ENCODE peak calls at places on chromosome X, in six cellular contexts. N is HepG2, W is MM.1S, L is mesothelial cell of epicardium, X is AG04450, V is upper lobe of left lung. P is an unnamed sample.
A peak's percentile ranks its signal among the peaks of the same experiment; 100 is the strongest.

GRCh38 chrX:139882299-139882698 is 50.6 kb downstream of the ATP11C start:
- DNase-seq in N (no peak), W (no peak), L (no peak), X (no peak), V (no peak), P (no peak)

GRCh38 chrX:130801901-130802300 is 101.1 kb downstream of the ENOX2 start:
- DNase-seq in N (peak; percentile 13), W (no peak), L (no peak), X (no peak), V (no peak), P (no peak)

GRCh38 chrX:56068274-56068758 is 163.8 kb upstream of the KLF8 start:
- DNase-seq in N (no peak), W (peak; percentile 75), L (no peak), X (no peak), V (no peak), P (no peak)

GRCh38 chrX:24498181-24498580 is 33.1 kb downstream of the PDK3 start:
- DNase-seq in N (peak; percentile 1), W (peak; percentile 57), L (no peak), X (no peak), V (no peak), P (no peak)

GRCh38 chrX:17438221-17438620 is 63.2 kb downstream of the NHS start:
- DNase-seq in N (no peak), W (no peak), L (no peak), X (no peak), V (no peak), P (no peak)

GRCh38 chrX:136577562-136577961 is 45.5 kb downstream of the VGLL1 start:
- DNase-seq in N (peak; percentile 1), W (peak; percentile 75), L (peak; percentile 41), X (peak; percentile 1), V (no peak), P (no peak)

GRCh38 chrX:93977641-93978040 is 303.6 kb downstream of the FAM133A start:
- DNase-seq in N (no peak), W (no peak), L (no peak), X (no peak), V (no peak), P (no peak)

GRCh38 chrX:69262036-69262905 is 97.0 kb upstream of the PJA1 start:
- DNase-seq in N (no peak), W (no peak), L (no peak), X (no peak), V (no peak), P (no peak)

GRCh38 chrX:30995060-30995700 is 76.7 kb downstream of the FTHL17 start:
- DNase-seq in N (peak; percentile 73), W (no peak), L (no peak), X (no peak), V (no peak), P (no peak)

GRCh38 chrX:106731590-106731989 is 5.1 kb downstream of the RNF128 start:
- DNase-seq in N (no peak), W (no peak), L (no peak), X (no peak), V (no peak), P (no peak)

GRCh38 chrX:74232859-74233258 is 71.1 kb upstream of the ZCCHC13 start:
- DNase-seq in N (peak; percentile 27), W (no peak), L (no peak), X (no peak), V (no peak), P (no peak)

GRCh38 chrX:12701625-12702024 is 89.6 kb upstream of the PRPS2 start:
- DNase-seq in N (peak; percentile 37), W (peak; percentile 52), L (peak; percentile 56), X (peak; percentile 52), V (no peak), P (no peak)

GRCh38 chrX:2272337-2272736 is 228.4 kb downstream of the DHRSX start:
- DNase-seq in N (no peak), W (no peak), L (no peak), X (no peak), V (no peak), P (no peak)

GRCh38 chrX:39249999-39250398 is 448.7 kb downstream of the MID1IP1 start:
- DNase-seq in N (no peak), W (no peak), L (no peak), X (no peak), V (no peak), P (no peak)

GRCh38 chrX:63686878-63687714 is 97.9 kb downstream of the ARHGEF9 start:
- DNase-seq in N (peak; percentile 23), W (peak; percentile 52), L (no peak), X (peak; percentile 4), V (no peak), P (no peak)

GRCh38 chrX:57417827-57418226 is 131.3 kb downstream of the FAAH2 start:
- DNase-seq in N (no peak), W (peak; percentile 8), L (no peak), X (no peak), V (no peak), P (no peak)

GRCh38 chrX:101813200-101813599 is 118.6 kb downstream of the ZMAT1 start:
- DNase-seq in N (no peak), W (no peak), L (no peak), X (no peak), V (no peak), P (no peak)

GRCh38 chrX:10098235-10098819 is 58.4 kb upstream of the CLCN4 start:
- DNase-seq in N (no peak), W (peak; percentile 83), L (no peak), X (no peak), V (no peak), P (no peak)

GRCh38 chrX:8692886-8693285 is 39.1 kb downstream of the ANOS1 start:
- DNase-seq in N (no peak), W (no peak), L (no peak), X (no peak), V (no peak), P (no peak)

GRCh38 chrX:84188320-84188834 is 378 bp upstream of the RPS6KA6 start:
- DNase-seq in N (no peak), W (peak; percentile 65), L (peak; percentile 62), X (peak; percentile 26), V (no peak), P (no peak)
- TF ChIP-seq CTCF in N (no peak), W (no peak), L (no peak), X (peak; percentile 15), V (no peak), P (no peak)

DNA sequence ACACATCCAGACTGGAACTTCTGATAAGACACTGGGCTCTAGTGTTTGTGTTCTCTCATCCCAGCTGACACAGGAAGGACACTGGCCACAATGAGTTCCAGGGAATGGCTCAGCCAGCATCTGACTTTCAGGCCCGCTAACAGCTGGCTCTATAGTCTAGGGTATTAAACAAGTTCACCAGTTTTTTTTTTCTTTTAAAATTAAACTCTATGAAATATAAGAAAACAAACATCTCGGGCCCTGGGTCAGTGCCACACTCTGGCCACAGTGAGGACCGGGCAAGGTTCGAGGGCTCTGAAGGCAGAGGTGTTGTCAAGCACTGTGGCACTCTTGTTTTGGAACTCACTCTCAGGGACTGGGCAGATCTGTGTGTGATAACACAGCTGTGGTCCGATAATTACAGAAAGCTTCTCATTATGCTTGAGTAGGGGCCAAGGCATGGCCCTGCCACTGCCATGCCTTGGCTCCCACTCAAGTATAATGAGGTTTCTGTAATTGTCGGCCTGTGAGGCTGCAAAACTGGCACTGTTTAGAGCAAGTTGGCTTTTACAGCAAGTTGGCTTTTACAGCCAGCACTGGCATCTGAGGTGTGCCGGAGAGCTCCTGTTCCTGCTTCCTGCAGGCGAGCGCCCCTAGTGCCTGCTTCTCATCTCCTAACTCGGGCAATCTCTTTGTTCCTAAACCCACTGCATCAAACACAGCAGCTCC is 62.8 kb downstream of the PPP1R2C start:
- DNase-seq in N (peak; percentile 14), W (no peak), L (peak; percentile 61), X (no peak), V (no peak), P (no peak)
- TF ChIP-seq CTCF in N (peak; percentile 53), W (no peak), L (peak; percentile 24), X (no peak), V (no peak), P (peak; percentile 32)

GRCh38 chrX:152873361-152873760 is 24.5 kb upstream of the ZNF185 start:
- DNase-seq in N (no peak), W (no peak), L (no peak), X (no peak), V (no peak), P (no peak)

GRCh38 chrX:152871260-152871659 is 26.6 kb upstream of the ZNF185 start:
- DNase-seq in N (no peak), W (no peak), L (no peak), X (no peak), V (no peak), P (no peak)

GRCh38 chrX:152872522-152872921 is 25.3 kb upstream of the ZNF185 start:
- DNase-seq in N (no peak), W (no peak), L (no peak), X (no peak), V (no peak), P (no peak)

GRCh38 chrX:152865232-152865920 is 32.5 kb upstream of the ZNF185 start:
- DNase-seq in N (no peak), W (no peak), L (no peak), X (no peak), V (no peak), P (no peak)

DNA sequence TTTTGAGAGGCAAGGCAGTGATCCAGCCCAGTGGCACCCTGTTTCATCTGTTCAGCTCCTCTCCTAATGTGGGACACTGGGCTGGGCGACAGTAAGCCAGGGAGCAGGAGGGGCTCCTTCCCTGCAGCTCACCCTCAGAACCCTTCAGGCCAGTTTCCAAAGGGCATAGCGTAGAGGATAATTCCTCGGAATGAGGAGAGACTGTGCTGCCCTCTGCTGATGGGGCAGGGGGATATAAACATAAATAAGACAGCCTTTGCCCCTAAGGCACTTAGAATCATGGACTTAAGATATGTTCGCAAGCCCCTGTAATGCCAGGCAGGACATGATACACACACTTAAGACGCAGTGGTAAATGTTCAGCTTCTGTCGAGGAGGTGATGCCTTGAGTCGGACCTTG is 27.9 kb upstream of the ZNF185 start:
- DNase-seq in N (no peak), W (no peak), L (no peak), X (no peak), V (no peak), P (no peak)
- TF ChIP-seq CTCF in N (no peak), W (no peak), L (no peak), X (no peak), V (no peak), P (no peak)

DNA sequence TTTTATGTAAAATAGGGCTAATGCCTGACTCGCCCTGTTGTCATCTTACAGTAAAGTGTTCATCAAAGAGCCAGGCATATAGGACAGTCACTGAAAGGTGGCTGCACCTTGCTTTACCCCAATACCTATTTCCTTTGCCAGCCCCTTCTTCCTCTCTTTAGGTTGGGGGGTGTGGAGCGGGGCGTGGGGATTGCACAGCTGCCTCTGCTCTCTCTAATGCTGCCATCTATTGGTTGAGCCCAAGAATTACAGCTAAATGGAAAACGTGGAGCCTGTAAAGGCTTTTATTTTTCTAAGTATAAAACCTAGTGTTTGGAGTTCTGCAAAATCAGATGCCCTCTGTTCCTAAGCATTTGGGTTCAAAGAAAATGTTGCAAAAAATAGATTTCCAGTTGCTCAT is 47.7 kb downstream of the ATG4A start:
- DNase-seq in N (no peak), W (no peak), L (no peak), X (no peak), V (no peak), P (no peak)
- TF ChIP-seq CTCF in N (peak; percentile 22), W (peak; percentile 60), L (no peak), X (peak; percentile 46), V (no peak), P (peak; percentile 51)

DNA sequence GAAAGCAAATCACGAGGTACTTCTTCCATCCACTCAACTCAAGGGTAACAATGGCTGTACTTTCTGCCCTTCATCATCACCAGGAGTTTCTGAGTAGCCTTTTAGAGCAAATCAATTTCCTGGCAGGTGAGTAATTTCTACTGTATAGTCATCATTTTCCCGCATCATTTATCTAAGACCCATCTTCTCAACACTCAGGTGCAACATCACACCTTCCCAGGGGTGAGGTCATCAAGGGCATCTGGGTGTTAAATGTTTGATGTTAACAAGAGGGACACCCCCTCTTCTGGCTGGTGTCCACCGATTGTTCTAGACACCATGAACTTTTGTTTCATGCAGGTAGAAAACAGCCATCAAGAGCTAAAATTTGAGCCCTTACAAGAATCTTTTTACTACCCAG is 313.4 kb upstream of the MAGEB2 start:
- DNase-seq in N (no peak), W (no peak), L (no peak), X (no peak), V (no peak), P (no peak)
- TF ChIP-seq CTCF in N (no peak), W (no peak), L (no peak), X (no peak), V (no peak), P (no peak)

P was measured in osteocyte.